ENCODE peak calls at places on chromosomes 5 and 9, in five cellular contexts. F is heart left ventricle, M is gastrocnemius medialis, R is neuronal stem cell, G is GM12878. X is an unnamed sample. For H3K4me1 and H3K9me3, the result is how much of the 10 kb centered on the place peaks cover.

GRCh38 chr5:34957857-34958690 is 28.7 kb downstream of the DNAJC21 start:
- DNase-seq in F (no peak), G (no peak), M (no peak), R (peak), X (peak)

GRCh38 chr5:163760498-163760897 is 255.1 kb downstream of the MAT2B start:
- DNase-seq in G (no peak), F (no peak), R (no peak), M (no peak), X (no peak)

GRCh38 chr5:29079771-29080170 is 2041.4 kb upstream of the CDH9 start:
- DNase-seq in G (no peak), M (no peak), F (no peak), R (no peak), X (no peak)

GRCh38 chr5:56535347-56535746 is 280.0 kb upstream of the MAP3K1 start:
- DNase-seq in F (no peak), R (no peak), G (no peak), M (no peak), X (no peak)

GRCh38 chr9:86893811-86894490 is 53.4 kb downstream of the GAS1 start:
- DNase-seq in F (no peak), G (no peak), M (no peak), R (no peak), X (no peak)

GRCh38 chr5:42950466-42951168 is 89.5 kb downstream of the ANXA2R start:
- DNase-seq in F (peak), G (peak), R (no peak), M (peak), X (peak)

GRCh38 chr9:91943447-91943846 is 6.6 kb downstream of the ROR2 start:
- DNase-seq in R (no peak), G (no peak), M (no peak), F (no peak), X (no peak)

GRCh38 chr9:15736569-15736968 is 183.7 kb downstream of the CCDC171 start:
- DNase-seq in G (no peak), M (no peak), R (no peak), F (no peak), X (no peak)

GRCh38 chr5:145493435-145493834 is 341.7 kb downstream of the PRELID2 start:
- DNase-seq in M (no peak), R (no peak), G (no peak), F (no peak), X (no peak)

GRCh38 chr9:34636791-34637355 is 714 bp downstream of the SIGMAR1 start:
- DNase-seq in F (peak), M (no peak), R (no peak), G (no peak), X (no peak)

GRCh38 chr5:78964889-78965288 is 20.2 kb downstream of the ARSB start:
- DNase-seq in M (no peak), F (no peak), R (peak), G (no peak), X (no peak)

GRCh38 chr5:95924720-95925119 is 36.9 kb downstream of the ELL2 start:
- DNase-seq in M (no peak), R (no peak), G (no peak), F (no peak), X (peak)

GRCh38 chr5:175548899-175549311 is 70.5 kb downstream of the SFXN1 start:
- DNase-seq in M (no peak), F (no peak), R (no peak), G (no peak), X (no peak)

GRCh38 chr9:120478208-120478607 is 101.8 kb downstream of the CDK5RAP2 start:
- DNase-seq in M (no peak), F (no peak), R (no peak), G (no peak), X (no peak)

GRCh38 chr9:77944556-77945261 is 86.9 kb downstream of the GNAQ start:
- DNase-seq in G (no peak), R (peak), F (peak), M (no peak), X (no peak)

GRCh38 chr5:37723147-37723961 is 116.5 kb downstream of the GDNF start:
- DNase-seq in M (peak), R (peak), G (no peak), F (no peak), X (no peak)

GRCh38 chr9:124277420-124277819 is 19.7 kb downstream of the NEK6 start:
- DNase-seq in F (no peak), G (no peak), R (no peak), M (no peak), X (no peak)

GRCh38 chr5:93078082-93079038 is 502.7 kb downstream of the NR2F1-AS1 start:
- DNase-seq in F (peak), R (no peak), M (peak), G (peak), X (no peak)

GRCh38 chr5:53288511-53288910 is 179.0 kb upstream of the MOCS2 start:
- DNase-seq in F (no peak), R (no peak), G (no peak), M (no peak), X (no peak)

GRCh38 chr9:133525677-133526076 is 918 bp upstream of the MYMK start:
- DNase-seq in M (no peak), R (no peak), F (no peak), G (no peak), X (no peak)

GRCh38 chr5:67166460-67166871 is 30.1 kb downstream of the CD180 start:
- DNase-seq in M (peak), G (no peak), F (peak), R (no peak), X (no peak)

GRCh38 chr5:27482663-27483062 is 444.3 kb upstream of the CDH9 start:
- DNase-seq in M (no peak), F (no peak), G (no peak), R (no peak), X (no peak)

GRCh38 chr5:67094476-67095300 is 101.9 kb downstream of the CD180 start:
- DNase-seq in R (no peak), F (peak), G (no peak), M (no peak), X (no peak)

GRCh38 chr9:104808030-104808614 is 44.2 kb downstream of the NIPSNAP3B start:
- DNase-seq in F (no peak), M (no peak), G (no peak), R (no peak), X (peak)

GRCh38 chr5:1513326-1514026 is 10.3 kb downstream of the LPCAT1 start:
- DNase-seq in M (peak), F (peak), R (no peak), G (no peak), X (peak)

GRCh38 chr5:62969409-62970120 is 390.9 kb downstream of the LRRC70 start:
- DNase-seq in G (no peak), F (no peak), R (no peak), M (no peak), X (no peak)

GRCh38 chr5:177439518-177440053 is 7.0 kb upstream of the PRR7 start:
- DNase-seq in M (no peak), R (no peak), G (no peak), F (no peak), X (no peak)

GRCh38 chr9:70136632-70137031 is 93.0 kb downstream of the MAMDC2 start:
- DNase-seq in G (no peak), R (no peak), M (no peak), F (no peak), X (no peak)

GRCh38 chr5:1737790-1738405 is 61.7 kb downstream of the MRPL36 start:
- DNase-seq in R (no peak), F (no peak), G (peak), M (no peak), X (peak)

GRCh38 chr5:146722361-146722779 is 156.2 kb downstream of the PPP2R2B start:
- DNase-seq in G (no peak), F (no peak), M (no peak), R (no peak), X (no peak)

GRCh38 chr9:100052375-100052774 is 46.4 kb downstream of the ERP44 start:
- DNase-seq in F (no peak), R (no peak), M (no peak), G (no peak), X (no peak)

GRCh38 chr5:158277276-158277675 is 418.3 kb upstream of the CLINT1 start:
- DNase-seq in F (no peak), G (no peak), M (no peak), R (no peak), X (no peak)
- H3K4me3 ChIP-seq in F (no peak), G (no peak), M (no peak), R (no peak), X (no peak)

DNA sequence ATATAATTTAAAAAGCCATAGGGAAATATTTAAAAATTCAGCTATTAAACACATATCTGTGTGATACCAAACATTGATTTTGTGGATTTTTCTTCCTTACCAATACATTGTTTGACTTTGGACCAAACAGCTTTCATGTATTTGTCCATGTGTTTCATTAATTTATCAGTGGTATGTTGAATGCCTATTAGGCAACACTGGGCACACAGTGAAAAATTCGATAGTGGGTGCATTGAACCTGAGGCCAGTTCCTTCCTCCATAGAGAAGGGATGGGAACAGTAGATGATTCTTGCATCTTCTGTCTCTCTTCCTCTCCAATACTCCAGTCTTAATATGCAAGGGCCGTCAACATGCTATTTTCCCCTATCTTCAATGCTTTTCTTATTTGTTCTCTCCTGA is 110.2 kb upstream of the NR3C1 start:
- DNase-seq in R (no peak), F (no peak), G (no peak), M (no peak), X (no peak)
- H3K4me1 ChIP-seq in R (under half), F (under half), G (under half), M (under half), X (under half)

DNA sequence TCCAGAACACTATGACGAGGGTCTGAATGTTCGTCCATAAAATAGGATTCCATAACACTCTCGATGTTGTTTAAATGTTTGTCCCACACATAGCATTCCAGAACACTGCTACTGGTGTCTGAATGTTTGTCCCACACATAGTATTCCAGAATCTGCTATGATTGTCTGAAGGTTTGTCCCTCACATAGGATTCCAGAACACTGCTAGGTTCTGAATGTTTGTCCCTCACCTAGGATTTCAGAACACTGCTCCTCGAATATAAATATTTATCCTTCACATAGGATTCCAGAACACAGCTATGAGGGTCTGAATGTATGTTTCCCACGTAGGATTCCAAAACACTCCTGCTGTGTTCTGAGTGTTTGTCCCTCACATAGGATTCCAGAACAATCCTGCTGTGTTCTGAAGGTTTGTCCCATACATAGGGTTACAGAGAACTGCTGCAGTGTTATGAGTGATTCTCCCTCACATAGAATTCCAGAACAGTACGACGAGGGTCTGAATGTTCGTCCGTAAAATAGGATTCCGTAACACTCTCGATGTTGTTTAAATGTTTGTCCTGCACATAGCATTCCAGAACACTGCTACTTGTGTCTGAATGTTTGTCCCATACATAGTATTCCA is 215.3 kb downstream of the FOXD4L6 start:
- DNase-seq in F (no peak), R (no peak), G (no peak), M (no peak), X (no peak)
- H3K9me3 ChIP-seq in F (under half), R (under half), G (under half), M (under half), X (under half)

GRCh38 chr9:136093995-136094881 is 851 bp downstream of the NACC2 start:
- DNase-seq in G (no peak), R (peak), M (peak), F (peak), X (peak)

GRCh38 chr9:136093331-136093986 is 1.6 kb downstream of the NACC2 start:
- DNase-seq in F (peak), R (no peak), G (no peak), M (peak), X (peak)

GRCh38 chr9:136096505-136097001 is 1.5 kb upstream of the NACC2 start:
- DNase-seq in G (no peak), M (no peak), F (no peak), R (no peak), X (no peak)

GRCh38 chr9:136095028-136095494 is at the start of gene NACC2:
- DNase-seq in F (peak), M (peak), R (peak), G (no peak), X (no peak)

DNA sequence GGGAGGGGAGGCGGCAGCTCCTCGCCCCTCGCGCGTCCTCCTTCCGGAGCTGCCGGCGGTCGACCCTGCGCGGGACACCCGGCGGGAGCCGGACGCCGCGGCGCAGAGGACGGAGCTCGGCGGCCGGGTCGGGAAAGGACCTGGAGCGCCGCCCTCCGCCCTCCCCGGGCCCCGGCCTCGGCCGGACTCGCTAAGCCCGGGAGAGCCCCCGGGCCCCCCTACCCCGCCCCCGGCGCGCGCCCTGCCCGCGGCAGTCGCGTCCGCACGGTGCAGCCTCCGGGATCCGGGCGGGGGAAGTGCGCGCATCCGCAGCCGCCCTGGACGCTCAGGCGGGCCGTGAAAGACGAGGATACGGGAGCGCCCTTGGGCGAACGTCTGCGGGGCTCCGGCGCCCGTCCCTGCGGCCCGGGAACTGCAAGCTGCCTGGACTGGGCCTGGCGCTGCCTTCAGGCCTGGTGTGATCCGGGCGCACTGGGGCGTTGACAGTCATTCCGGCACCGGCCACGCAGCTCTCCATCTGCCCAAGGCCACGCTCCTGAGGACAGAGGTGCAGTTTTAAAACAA is 488 bp upstream of the NACC2 start:
- DNase-seq in F (no peak), M (peak), R (peak), G (no peak), X (peak)
- H3K4me3 ChIP-seq in F (peak), M (peak), R (peak), G (peak), X (peak)

DNA sequence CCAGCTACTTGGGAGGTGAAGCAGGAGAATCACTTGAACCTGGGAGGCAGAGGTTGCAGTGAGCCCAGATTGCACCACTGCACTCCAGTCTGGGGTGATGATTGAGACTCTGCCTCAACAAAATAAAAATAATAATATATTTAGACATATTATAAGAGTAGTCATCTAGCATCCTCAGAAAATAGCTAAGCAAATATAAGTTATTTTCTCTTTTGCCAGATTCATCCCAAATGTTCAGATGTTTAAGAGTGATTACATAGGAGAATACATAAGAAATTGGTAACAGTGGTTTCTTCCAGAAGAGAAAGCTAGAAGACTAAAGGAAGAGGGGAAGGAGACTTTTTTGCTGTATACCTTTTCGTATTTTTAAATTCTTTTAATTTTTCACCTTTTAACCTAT is 20.0 kb downstream of the PRKAA1 start:
- DNase-seq in M (no peak), G (no peak), R (no peak), F (no peak), X (no peak)
- H3K4me1 ChIP-seq in M (under half), G (under half), R (under half), F (under half), X (under half)

GRCh38 chr5:17738461-17738860 is 104.2 kb downstream of the TAF11L14 start:
- DNase-seq in G (no peak), F (no peak), M (no peak), R (no peak), X (no peak)
- H3K9me3 ChIP-seq in G (under half), F (under half), M (under half), R (under half), X (under half)

DNA sequence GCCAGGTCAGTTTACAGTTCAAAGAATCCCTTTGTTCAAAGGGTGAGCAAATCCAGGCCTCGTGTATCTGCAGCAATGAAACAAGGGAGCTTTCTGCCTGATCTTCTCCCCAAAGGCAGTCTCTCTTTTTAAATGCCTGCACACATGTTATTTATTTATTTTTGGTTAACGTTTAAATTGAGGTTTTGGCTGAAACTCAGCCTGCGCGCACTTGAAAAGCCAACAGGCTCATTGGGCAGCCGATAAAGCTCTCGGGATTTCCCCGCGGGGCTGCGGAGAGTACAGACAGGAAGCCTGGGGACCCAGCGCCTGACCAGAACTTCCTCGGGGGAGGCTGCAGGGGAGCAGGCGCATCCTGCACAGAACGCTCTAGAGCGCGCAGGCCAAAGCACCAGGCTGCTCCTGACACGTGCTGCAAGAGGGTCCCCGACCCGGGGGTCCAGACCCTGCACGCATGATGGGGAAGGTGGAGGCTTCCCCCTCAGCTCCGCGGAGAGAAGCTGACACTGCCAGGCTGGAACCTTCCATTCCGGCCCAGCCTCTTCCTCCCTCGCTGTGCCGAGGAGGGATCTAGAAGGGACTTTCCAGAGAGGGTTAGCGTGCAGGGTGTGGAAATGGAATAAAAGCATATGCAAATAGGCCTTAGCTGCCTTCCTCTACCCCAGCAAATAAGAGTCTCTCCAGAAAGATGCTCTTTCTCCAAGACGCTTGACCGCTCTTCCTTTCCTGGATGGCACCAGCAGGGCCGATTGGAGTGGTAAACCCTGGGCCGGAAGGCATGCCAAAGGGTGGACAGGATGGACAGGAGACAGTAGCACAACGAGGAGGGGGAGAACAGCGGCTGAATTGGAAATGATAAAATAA is 46.1 kb downstream of the PTTG1 start:
- DNase-seq in M (peak), F (peak), R (no peak), G (peak), X (no peak)
- H3K4me3 ChIP-seq in M (peak), F (peak), R (no peak), G (peak), X (no peak)

DNA sequence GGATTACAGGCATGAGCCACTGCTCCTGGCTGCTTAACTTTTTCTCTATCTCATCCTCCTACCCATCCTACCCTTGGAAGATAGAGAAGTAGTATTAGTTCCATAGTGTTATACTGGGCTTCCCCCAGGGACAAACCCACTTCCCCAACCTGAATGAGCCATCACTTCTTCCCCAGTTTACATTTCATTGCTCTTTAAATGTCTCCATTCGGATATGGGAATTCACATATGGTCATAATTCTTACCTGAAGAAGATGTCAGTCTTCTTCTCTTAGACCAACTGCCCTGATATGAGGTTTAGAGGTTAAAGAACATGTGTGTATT is 1.9 kb downstream of the CD274 start:
- DNase-seq in G (no peak), M (no peak), R (no peak), F (no peak), X (no peak)
- H3K4me1 ChIP-seq in G (under half), M (under half), R (under half), F (under half), X (under half)

DNA sequence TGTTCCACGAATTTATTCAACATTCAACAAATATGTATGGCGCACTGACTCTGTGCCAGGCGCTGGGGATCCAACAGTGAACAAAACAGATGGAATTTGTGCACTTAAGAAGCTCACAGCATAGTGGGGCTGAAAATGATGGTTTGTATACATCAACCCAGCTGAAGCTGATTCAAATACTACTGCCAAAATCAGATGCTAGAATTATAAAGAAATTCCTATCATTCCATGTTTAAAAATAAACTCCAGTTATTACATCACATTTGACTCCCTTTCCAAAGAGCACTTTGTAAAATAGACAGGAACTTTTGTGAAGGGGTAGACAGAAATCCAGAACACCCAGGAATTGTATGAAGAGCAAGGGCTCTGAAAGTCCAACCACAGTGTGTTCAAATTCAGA is 54.1 kb downstream of the ZNF608 start:
- DNase-seq in M (no peak), F (no peak), R (no peak), G (no peak), X (no peak)
- H3K9me3 ChIP-seq in M (under half), F (under half), R (under half), G (under half), X (under half)

GRCh38 chr9:26945591-26945990 is 1.5 kb downstream of the PLAA start:
- DNase-seq in F (no peak), R (no peak), M (no peak), G (no peak), X (no peak)
- H3K4me3 ChIP-seq in F (peak), R (peak), M (peak), G (peak), X (peak)